ENCODE peak calls at places on chromosomes 4 and X, in five cellular contexts. One of them, this sample, is unnamed.

GRCh38 chrX:79036152-79036551 is 91.0 kb downstream of the P2RY10 start:
- DNase-seq in H1: no peak
- DNase-seq in GM12878: no peak
- DNase-seq in K562: no peak
- DNase-seq in HepG2: no peak
- DNase-seq in this sample: no peak

GRCh38 chrX:46840946-46841740 is 4.3 kb downstream of the RP2 start:
- DNase-seq in H1: no peak
- DNase-seq in GM12878: no peak
- DNase-seq in K562: no peak
- DNase-seq in HepG2: no peak
- DNase-seq in this sample: no peak

GRCh38 chr4:121594796-121595526 is 101.8 kb downstream of the ANXA5 start:
- DNase-seq in H1: no peak
- DNase-seq in GM12878: no peak
- DNase-seq in K562: no peak
- DNase-seq in HepG2: no peak
- DNase-seq in this sample: no peak

GRCh38 chr4:8559524-8560264 is 20.5 kb upstream of the GPR78 start:
- DNase-seq in H1: no peak
- DNase-seq in GM12878: no peak
- DNase-seq in K562: no peak
- DNase-seq in HepG2: no peak
- DNase-seq in this sample: no peak

GRCh38 chr4:113757486-113757885 is 4.1 kb downstream of the CAMK2D start:
- DNase-seq in H1: no peak
- DNase-seq in GM12878: no peak
- DNase-seq in K562: no peak
- DNase-seq in HepG2: no peak
- DNase-seq in this sample: no peak

GRCh38 chr4:17545374-17546140 is 30.6 kb downstream of the CLRN2 start:
- DNase-seq in H1: no peak
- DNase-seq in GM12878: no peak
- DNase-seq in K562: no peak
- DNase-seq in HepG2: no peak
- DNase-seq in this sample: no peak

GRCh38 chrX:97310373-97310772 is 426.7 kb downstream of the RPA4 start:
- DNase-seq in H1: peak
- DNase-seq in GM12878: no peak
- DNase-seq in K562: no peak
- DNase-seq in HepG2: no peak
- DNase-seq in this sample: no peak

GRCh38 chrX:71178908-71179307 is 34.3 kb downstream of the NLGN3 start:
- DNase-seq in H1: no peak
- DNase-seq in GM12878: peak
- DNase-seq in K562: peak
- DNase-seq in HepG2: peak
- DNase-seq in this sample: peak

GRCh38 chr4:61527886-61528285 is 327.8 kb downstream of the ADGRL3 start:
- DNase-seq in H1: no peak
- DNase-seq in GM12878: no peak
- DNase-seq in K562: no peak
- DNase-seq in HepG2: no peak
- DNase-seq in this sample: no peak

GRCh38 chr4:73589261-73589847 is 30.9 kb downstream of the RASSF6 start:
- DNase-seq in H1: no peak
- DNase-seq in GM12878: peak
- DNase-seq in K562: no peak
- DNase-seq in HepG2: no peak
- DNase-seq in this sample: no peak
- TF ChIP-seq SIN3A in H1: no peak
- TF ChIP-seq SIN3A in GM12878: no peak
- TF ChIP-seq SIN3A in K562: no peak
- TF ChIP-seq SIN3A in HepG2: no peak
- TF ChIP-seq SIN3A in this sample: no peak

DNA sequence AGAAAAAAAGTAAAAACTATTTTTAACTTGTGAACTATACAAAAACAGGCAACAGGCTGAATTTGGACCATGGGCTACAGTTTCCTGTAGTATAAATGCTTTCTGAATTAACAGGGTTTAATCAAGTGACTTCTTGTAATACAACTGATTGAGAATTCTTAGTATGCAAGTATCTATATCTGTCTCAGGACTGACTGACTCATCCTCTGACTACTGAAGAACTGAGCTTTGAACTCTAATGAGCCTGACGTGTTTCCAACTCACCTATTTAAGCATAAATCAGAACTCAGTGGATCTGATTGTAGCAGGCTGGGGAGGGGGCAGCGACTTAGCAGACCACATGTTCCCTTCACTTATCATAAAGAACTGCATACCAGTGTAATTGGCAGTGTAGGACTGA is 7.8 kb downstream of the SPATA4 start:
- DNase-seq in H1: no peak
- DNase-seq in GM12878: no peak
- DNase-seq in K562: no peak
- DNase-seq in HepG2: peak
- DNase-seq in this sample: no peak
- TF ChIP-seq RFX5 in H1: no peak
- TF ChIP-seq RFX5 in GM12878: no peak
- TF ChIP-seq RFX5 in K562: no peak
- TF ChIP-seq RFX5 in HepG2: no peak
- TF ChIP-seq RFX5 in this sample: no peak

GRCh38 chr4:64588507-64588906 is 179.3 kb upstream of the TECRL start:
- DNase-seq in H1: no peak
- DNase-seq in GM12878: no peak
- DNase-seq in K562: no peak
- DNase-seq in HepG2: no peak
- DNase-seq in this sample: no peak
- TF ChIP-seq SIN3A in H1: no peak
- TF ChIP-seq SIN3A in GM12878: no peak
- TF ChIP-seq SIN3A in K562: no peak
- TF ChIP-seq SIN3A in HepG2: no peak
- TF ChIP-seq SIN3A in this sample: no peak

GRCh38 chr4:24477919-24478318 is 106.4 kb downstream of the DHX15 start:
- DNase-seq in H1: no peak
- DNase-seq in GM12878: no peak
- DNase-seq in K562: no peak
- DNase-seq in HepG2: no peak
- DNase-seq in this sample: peak
- TF ChIP-seq RFX5 in H1: no peak
- TF ChIP-seq RFX5 in GM12878: no peak
- TF ChIP-seq RFX5 in K562: no peak
- TF ChIP-seq RFX5 in HepG2: no peak
- TF ChIP-seq RFX5 in this sample: no peak

GRCh38 chr4:151324449-151325319 is 721 bp downstream of the SH3D19 start:
- DNase-seq in H1: peak
- DNase-seq in GM12878: no peak
- DNase-seq in K562: peak
- DNase-seq in HepG2: peak
- DNase-seq in this sample: peak
- TF ChIP-seq SIN3A in H1: peak
- TF ChIP-seq SIN3A in GM12878: no peak
- TF ChIP-seq SIN3A in K562: no peak
- TF ChIP-seq SIN3A in HepG2: no peak
- TF ChIP-seq SIN3A in this sample: no peak

DNA sequence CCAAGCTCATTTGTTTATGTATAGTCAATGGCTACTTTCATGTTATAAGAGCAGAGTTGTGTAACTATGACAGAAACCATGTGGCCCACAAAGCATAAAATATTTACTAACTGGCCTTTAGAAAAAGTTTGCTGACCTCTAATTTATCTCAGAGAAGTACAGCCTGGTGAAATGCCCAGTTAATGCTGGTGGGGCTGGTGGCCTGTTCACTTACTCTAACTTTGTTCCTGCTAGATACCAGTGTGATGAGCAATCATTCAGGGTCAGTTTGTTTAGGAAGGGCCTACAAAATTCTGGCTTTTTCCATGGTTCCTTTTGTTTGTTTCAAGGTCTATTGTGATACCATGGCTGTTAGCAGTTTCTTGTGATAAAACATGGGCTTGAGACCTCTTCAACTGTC is 104.6 kb downstream of the PPP1R2C start:
- DNase-seq in H1: no peak
- DNase-seq in GM12878: no peak
- DNase-seq in K562: no peak
- DNase-seq in HepG2: no peak
- DNase-seq in this sample: no peak
- TF ChIP-seq RFX5 in H1: no peak
- TF ChIP-seq RFX5 in GM12878: no peak
- TF ChIP-seq RFX5 in K562: no peak
- TF ChIP-seq RFX5 in HepG2: no peak
- TF ChIP-seq RFX5 in this sample: no peak

GRCh38 chrX:154487518-154488290 is 1.3 kb upstream of the UBL4A start:
- DNase-seq in H1: no peak
- DNase-seq in GM12878: no peak
- DNase-seq in K562: no peak
- DNase-seq in HepG2: no peak
- DNase-seq in this sample: no peak

GRCh38 chrX:154488336-154489075 is 1.9 kb downstream of the SLC10A3 start:
- DNase-seq in H1: no peak
- DNase-seq in GM12878: no peak
- DNase-seq in K562: no peak
- DNase-seq in HepG2: no peak
- DNase-seq in this sample: no peak

GRCh38 chrX:154485150-154486051 is 1.0 kb downstream of the UBL4A start:
- DNase-seq in H1: no peak
- DNase-seq in GM12878: no peak
- DNase-seq in K562: no peak
- DNase-seq in HepG2: no peak
- DNase-seq in this sample: no peak

GRCh38 chrX:154486052-154486395 is 391 bp downstream of the UBL4A start:
- DNase-seq in H1: no peak
- DNase-seq in GM12878: no peak
- DNase-seq in K562: peak
- DNase-seq in HepG2: no peak
- DNase-seq in this sample: peak

GRCh38 chrX:154486396-154487207 is at the start of gene UBL4A:
- DNase-seq in H1: no peak
- DNase-seq in GM12878: no peak
- DNase-seq in K562: peak
- DNase-seq in HepG2: no peak
- DNase-seq in this sample: peak
- TF ChIP-seq SIN3A in H1: no peak
- TF ChIP-seq SIN3A in GM12878: no peak
- TF ChIP-seq SIN3A in K562: no peak
- TF ChIP-seq SIN3A in HepG2: no peak
- TF ChIP-seq SIN3A in this sample: no peak

DNA sequence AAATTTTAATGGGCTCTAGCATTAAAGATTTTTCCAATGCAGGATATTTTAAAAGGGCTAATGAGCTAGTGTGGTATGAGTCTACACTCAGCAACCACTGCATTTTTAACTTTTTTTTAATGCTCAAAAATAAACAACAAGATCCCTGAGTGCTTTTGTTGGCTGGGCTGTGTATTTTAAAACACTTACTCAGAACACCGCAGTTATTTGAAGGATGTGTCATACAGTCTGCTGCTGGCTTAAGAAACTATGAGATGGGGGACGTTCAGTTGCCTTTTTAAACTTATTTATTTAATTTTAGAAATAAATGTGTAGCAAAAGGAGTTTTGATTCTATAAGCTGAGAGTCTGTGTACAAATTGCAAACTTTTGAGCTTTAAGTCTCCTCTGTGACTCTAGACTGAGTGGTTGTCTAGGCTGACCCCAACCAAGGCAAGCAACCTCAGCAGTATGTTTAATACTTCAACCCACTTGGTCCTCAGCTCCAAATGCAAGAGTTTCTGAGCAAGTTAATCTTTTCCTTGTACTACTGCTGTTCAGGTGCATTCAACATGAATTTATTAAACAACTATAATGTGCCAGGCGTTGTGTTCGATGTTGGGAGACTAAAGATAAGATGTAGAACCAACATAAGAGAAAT is 278.6 kb upstream of the DIPK2B start:
- DNase-seq in H1: no peak
- DNase-seq in GM12878: no peak
- DNase-seq in K562: no peak
- DNase-seq in HepG2: no peak
- DNase-seq in this sample: no peak
- TF ChIP-seq RFX5 in H1: no peak
- TF ChIP-seq RFX5 in GM12878: no peak
- TF ChIP-seq RFX5 in K562: no peak
- TF ChIP-seq RFX5 in HepG2: no peak
- TF ChIP-seq RFX5 in this sample: no peak

GRCh38 chr4:143481361-143481760 is 32.1 kb upstream of the SMARCA5 start:
- DNase-seq in H1: no peak
- DNase-seq in GM12878: no peak
- DNase-seq in K562: no peak
- DNase-seq in HepG2: no peak
- DNase-seq in this sample: no peak

GRCh38 chr4:143477487-143477886 is 36.0 kb upstream of the SMARCA5 start:
- DNase-seq in H1: no peak
- DNase-seq in GM12878: no peak
- DNase-seq in K562: no peak
- DNase-seq in HepG2: no peak
- DNase-seq in this sample: no peak

GRCh38 chr4:143486314-143486713 is 27.2 kb upstream of the SMARCA5 start:
- DNase-seq in H1: no peak
- DNase-seq in GM12878: no peak
- DNase-seq in K562: no peak
- DNase-seq in HepG2: no peak
- DNase-seq in this sample: no peak

GRCh38 chr4:143488684-143489083 is 24.8 kb upstream of the SMARCA5 start:
- DNase-seq in H1: no peak
- DNase-seq in GM12878: no peak
- DNase-seq in K562: no peak
- DNase-seq in HepG2: no peak
- DNase-seq in this sample: no peak

GRCh38 chr4:143482753-143483362 is 30.6 kb upstream of the SMARCA5 start:
- DNase-seq in H1: no peak
- DNase-seq in GM12878: no peak
- DNase-seq in K562: no peak
- DNase-seq in HepG2: peak
- DNase-seq in this sample: peak
- TF ChIP-seq SIN3A in H1: no peak
- TF ChIP-seq SIN3A in GM12878: no peak
- TF ChIP-seq SIN3A in K562: no peak
- TF ChIP-seq SIN3A in HepG2: no peak
- TF ChIP-seq SIN3A in this sample: no peak